ENCODE peak calls at places on chromosome 11, in five cellular contexts. One of them, this sample, is unnamed.

GRCh38 chr11:67453816-67454732 is 1.1 kb upstream of the CABP4 start:
- DNase-seq in A549: no peak
- DNase-seq in HepG2: no peak
- DNase-seq in SK-N-SH: no peak
- DNase-seq in WTC11: no peak
- DNase-seq in this sample: no peak

GRCh38 chr11:107988397-107989158 is 20.1 kb upstream of the CUL5 start:
- DNase-seq in A549: no peak
- DNase-seq in HepG2: no peak
- DNase-seq in SK-N-SH: no peak
- DNase-seq in WTC11: no peak
- DNase-seq in this sample: no peak

GRCh38 chr11:57476883-57477506 is 16.7 kb downstream of the RTN4RL2 start:
- DNase-seq in A549: peak; percentile 75
- DNase-seq in HepG2: no peak
- DNase-seq in SK-N-SH: no peak
- DNase-seq in WTC11: peak; percentile 55
- DNase-seq in this sample: peak; percentile 68

GRCh38 chr11:126992065-126992803 is 8.3 kb downstream of the KIRREL3 start:
- DNase-seq in A549: peak; percentile 71
- DNase-seq in HepG2: no peak
- DNase-seq in SK-N-SH: no peak
- DNase-seq in WTC11: no peak
- DNase-seq in this sample: no peak

GRCh38 chr11:86066033-86066432 is 2.9 kb downstream of the PICALM start:
- DNase-seq in A549: no peak
- DNase-seq in HepG2: no peak
- DNase-seq in SK-N-SH: no peak
- DNase-seq in WTC11: no peak
- DNase-seq in this sample: no peak

GRCh38 chr11:133476570-133477262 is 55.6 kb downstream of the OPCML start:
- DNase-seq in A549: no peak
- DNase-seq in HepG2: no peak
- DNase-seq in SK-N-SH: no peak
- DNase-seq in WTC11: peak; percentile 29
- DNase-seq in this sample: no peak

GRCh38 chr11:70915158-70915795 is 337.1 kb downstream of the SHANK2 start:
- DNase-seq in A549: no peak
- DNase-seq in HepG2: no peak
- DNase-seq in SK-N-SH: no peak
- DNase-seq in WTC11: no peak
- DNase-seq in this sample: no peak

GRCh38 chr11:83278351-83278750 is 7.8 kb downstream of the CCDC90B start:
- DNase-seq in A549: no peak
- DNase-seq in HepG2: no peak
- DNase-seq in SK-N-SH: no peak
- DNase-seq in WTC11: no peak
- DNase-seq in this sample: no peak

GRCh38 chr11:69310934-69311766 is 17.2 kb downstream of the MYEOV start:
- DNase-seq in A549: no peak
- DNase-seq in HepG2: no peak
- DNase-seq in SK-N-SH: no peak
- DNase-seq in WTC11: no peak
- DNase-seq in this sample: no peak

GRCh38 chr11:35852056-35852455 is 91.8 kb upstream of the LDLRAD3 start:
- DNase-seq in A549: no peak
- DNase-seq in HepG2: no peak
- DNase-seq in SK-N-SH: no peak
- DNase-seq in WTC11: no peak
- DNase-seq in this sample: no peak

GRCh38 chr11:75562836-75563484 is 907 bp downstream of the SERPINH1 start:
- DNase-seq in A549: no peak
- DNase-seq in HepG2: no peak
- DNase-seq in SK-N-SH: peak; percentile 64
- DNase-seq in WTC11: peak; percentile 83
- DNase-seq in this sample: no peak

GRCh38 chr11:83284501-83285051 is 1.6 kb downstream of the CCDC90B start:
- DNase-seq in A549: no peak
- DNase-seq in HepG2: peak; percentile 72
- DNase-seq in SK-N-SH: no peak
- DNase-seq in WTC11: no peak
- DNase-seq in this sample: no peak

GRCh38 chr11:72263363-72263762 is 19.4 kb upstream of the PHOX2A start:
- DNase-seq in A549: no peak
- DNase-seq in HepG2: no peak
- DNase-seq in SK-N-SH: no peak
- DNase-seq in WTC11: no peak
- DNase-seq in this sample: no peak

GRCh38 chr11:55707029-55707428 is 45.0 kb downstream of the OR4C6 start:
- DNase-seq in A549: peak; percentile 4
- DNase-seq in HepG2: peak; percentile 25
- DNase-seq in SK-N-SH: peak; percentile 16
- DNase-seq in WTC11: no peak
- DNase-seq in this sample: no peak

GRCh38 chr11:123472236-123472935 is 42.3 kb downstream of the GRAMD1B start:
- DNase-seq in A549: no peak
- DNase-seq in HepG2: no peak
- DNase-seq in SK-N-SH: no peak
- DNase-seq in WTC11: no peak
- DNase-seq in this sample: no peak

GRCh38 chr11:14954581-14954980 is 17.6 kb downstream of the CALCA start:
- DNase-seq in A549: no peak
- DNase-seq in HepG2: no peak
- DNase-seq in SK-N-SH: no peak
- DNase-seq in WTC11: no peak
- DNase-seq in this sample: no peak

GRCh38 chr11:68890490-68891231 is 13.0 kb downstream of the MRPL21 start:
- DNase-seq in A549: no peak
- DNase-seq in HepG2: no peak
- DNase-seq in SK-N-SH: peak; percentile 97
- DNase-seq in WTC11: no peak
- DNase-seq in this sample: no peak

GRCh38 chr11:45146072-45147016 is at the start of gene PRDM11:
- DNase-seq in A549: peak; percentile 80
- DNase-seq in HepG2: no peak
- DNase-seq in SK-N-SH: peak; percentile 90
- DNase-seq in WTC11: peak; percentile 34
- DNase-seq in this sample: peak; percentile 65

GRCh38 chr11:123145220-123145619 is 49.8 kb downstream of the CLMP start:
- DNase-seq in A549: peak; percentile 94
- DNase-seq in HepG2: peak; percentile 67
- DNase-seq in SK-N-SH: peak; percentile 66
- DNase-seq in WTC11: no peak
- DNase-seq in this sample: no peak

GRCh38 chr11:125091247-125091876 is 20.1 kb downstream of the TMEM218 start:
- DNase-seq in A549: peak; percentile 33
- DNase-seq in HepG2: peak; percentile 47
- DNase-seq in SK-N-SH: peak; percentile 90
- DNase-seq in WTC11: peak; percentile 58
- DNase-seq in this sample: peak; percentile 41

GRCh38 chr11:125214466-125215204 is 50.1 kb downstream of the PKNOX2 start:
- DNase-seq in A549: no peak
- DNase-seq in HepG2: no peak
- DNase-seq in SK-N-SH: no peak
- DNase-seq in WTC11: no peak
- DNase-seq in this sample: no peak

GRCh38 chr11:1205987-1206331 is 16.9 kb upstream of the MUC5B start:
- DNase-seq in A549: no peak
- DNase-seq in HepG2: no peak
- DNase-seq in SK-N-SH: peak; percentile 13
- DNase-seq in WTC11: peak; percentile 7
- DNase-seq in this sample: no peak
- TF ChIP-seq MAX in A549: no peak
- TF ChIP-seq MAX in HepG2: no peak
- TF ChIP-seq MAX in SK-N-SH: no peak
- TF ChIP-seq MAX in WTC11: no peak
- TF ChIP-seq MAX in this sample: no peak

GRCh38 chr11:73528013-73528412 is 69.9 kb downstream of the FAM168A start:
- DNase-seq in A549: no peak
- DNase-seq in HepG2: no peak
- DNase-seq in SK-N-SH: no peak
- DNase-seq in WTC11: no peak
- DNase-seq in this sample: no peak
- TF ChIP-seq MAX in A549: no peak
- TF ChIP-seq MAX in HepG2: no peak
- TF ChIP-seq MAX in SK-N-SH: no peak
- TF ChIP-seq MAX in WTC11: no peak
- TF ChIP-seq MAX in this sample: no peak

GRCh38 chr11:111801135-111801534 is 34.9 kb upstream of the PPP2R1B start:
- DNase-seq in A549: no peak
- DNase-seq in HepG2: no peak
- DNase-seq in SK-N-SH: no peak
- DNase-seq in WTC11: no peak
- DNase-seq in this sample: no peak
- TF ChIP-seq MAX in A549: no peak
- TF ChIP-seq MAX in HepG2: no peak
- TF ChIP-seq MAX in SK-N-SH: no peak
- TF ChIP-seq MAX in WTC11: no peak
- TF ChIP-seq MAX in this sample: no peak

DNA sequence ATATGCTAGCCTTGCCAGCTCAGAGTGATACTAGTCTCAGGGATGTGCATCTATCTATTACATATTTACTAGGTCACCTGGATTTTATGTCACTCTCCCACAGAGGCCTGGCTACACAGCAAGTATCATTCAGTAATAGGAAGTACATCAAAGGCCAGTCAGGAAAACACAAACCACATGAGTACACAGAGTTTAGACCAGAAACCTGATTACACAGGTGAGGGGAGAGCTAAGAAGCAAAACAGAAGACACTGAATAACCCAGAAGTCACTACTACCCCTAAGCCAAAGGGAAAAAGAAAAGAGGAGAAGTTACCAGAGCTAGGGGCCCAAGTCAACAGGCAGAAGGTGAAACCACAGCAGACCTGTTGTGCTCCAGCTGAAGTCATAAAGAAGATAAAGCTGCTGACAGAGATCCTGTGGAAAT is 13.3 kb downstream of the LPXN start:
- DNase-seq in A549: no peak
- DNase-seq in HepG2: peak; percentile 47
- DNase-seq in SK-N-SH: no peak
- DNase-seq in WTC11: no peak
- DNase-seq in this sample: no peak
- TF ChIP-seq MAX in A549: no peak
- TF ChIP-seq MAX in HepG2: no peak
- TF ChIP-seq MAX in SK-N-SH: no peak
- TF ChIP-seq MAX in WTC11: no peak
- TF ChIP-seq MAX in this sample: no peak

GRCh38 chr11:121328967-121329653 is 36.5 kb downstream of the SC5D start:
- DNase-seq in A549: no peak
- DNase-seq in HepG2: no peak
- DNase-seq in SK-N-SH: no peak
- DNase-seq in WTC11: no peak
- DNase-seq in this sample: no peak

GRCh38 chr11:121326230-121326629 is 33.7 kb downstream of the SC5D start:
- DNase-seq in A549: no peak
- DNase-seq in HepG2: no peak
- DNase-seq in SK-N-SH: no peak
- DNase-seq in WTC11: no peak
- DNase-seq in this sample: no peak

GRCh38 chr11:121330614-121331435 is 38.3 kb downstream of the SC5D start:
- DNase-seq in A549: no peak
- DNase-seq in HepG2: no peak
- DNase-seq in SK-N-SH: no peak
- DNase-seq in WTC11: no peak
- DNase-seq in this sample: no peak

GRCh38 chr11:121329786-121330395 is 37.3 kb downstream of the SC5D start:
- DNase-seq in A549: no peak
- DNase-seq in HepG2: peak; percentile 30
- DNase-seq in SK-N-SH: no peak
- DNase-seq in WTC11: no peak
- DNase-seq in this sample: no peak

GRCh38 chr11:121328213-121328966 is 35.8 kb downstream of the SC5D start:
- DNase-seq in A549: no peak
- DNase-seq in HepG2: no peak
- DNase-seq in SK-N-SH: no peak
- DNase-seq in WTC11: no peak
- DNase-seq in this sample: no peak
- TF ChIP-seq MAX in A549: no peak
- TF ChIP-seq MAX in HepG2: no peak
- TF ChIP-seq MAX in SK-N-SH: no peak
- TF ChIP-seq MAX in WTC11: no peak
- TF ChIP-seq MAX in this sample: no peak

GRCh38 chr11:486189-486588 is 20.9 kb downstream of the RNH1 start:
- DNase-seq in A549: no peak
- DNase-seq in HepG2: no peak
- DNase-seq in SK-N-SH: no peak
- DNase-seq in WTC11: no peak
- DNase-seq in this sample: no peak
- TF ChIP-seq MAX in A549: no peak
- TF ChIP-seq MAX in HepG2: no peak
- TF ChIP-seq MAX in SK-N-SH: no peak
- TF ChIP-seq MAX in WTC11: no peak
- TF ChIP-seq MAX in this sample: no peak

GRCh38 chr11:97739892-97740782 is 1280.6 kb upstream of the CNTN5 start:
- DNase-seq in A549: no peak
- DNase-seq in HepG2: peak; percentile 13
- DNase-seq in SK-N-SH: peak; percentile 32
- DNase-seq in WTC11: no peak
- DNase-seq in this sample: no peak

GRCh38 chr11:97740783-97741151 is 1280.0 kb upstream of the CNTN5 start:
- DNase-seq in A549: no peak
- DNase-seq in HepG2: no peak
- DNase-seq in SK-N-SH: peak; percentile 14
- DNase-seq in WTC11: no peak
- DNase-seq in this sample: no peak

GRCh38 chr11:97742717-97743116 is 1278.0 kb upstream of the CNTN5 start:
- DNase-seq in A549: no peak
- DNase-seq in HepG2: no peak
- DNase-seq in SK-N-SH: no peak
- DNase-seq in WTC11: no peak
- DNase-seq in this sample: no peak

GRCh38 chr11:97745515-97746050 is 1275.2 kb upstream of the CNTN5 start:
- DNase-seq in A549: no peak
- DNase-seq in HepG2: no peak
- DNase-seq in SK-N-SH: no peak
- DNase-seq in WTC11: no peak
- DNase-seq in this sample: no peak

GRCh38 chr11:97743205-97743742 is 1277.5 kb upstream of the CNTN5 start:
- DNase-seq in A549: no peak
- DNase-seq in HepG2: no peak
- DNase-seq in SK-N-SH: no peak
- DNase-seq in WTC11: no peak
- DNase-seq in this sample: no peak
- TF ChIP-seq MAX in A549: no peak
- TF ChIP-seq MAX in HepG2: no peak
- TF ChIP-seq MAX in SK-N-SH: no peak
- TF ChIP-seq MAX in WTC11: no peak
- TF ChIP-seq MAX in this sample: no peak

DNA sequence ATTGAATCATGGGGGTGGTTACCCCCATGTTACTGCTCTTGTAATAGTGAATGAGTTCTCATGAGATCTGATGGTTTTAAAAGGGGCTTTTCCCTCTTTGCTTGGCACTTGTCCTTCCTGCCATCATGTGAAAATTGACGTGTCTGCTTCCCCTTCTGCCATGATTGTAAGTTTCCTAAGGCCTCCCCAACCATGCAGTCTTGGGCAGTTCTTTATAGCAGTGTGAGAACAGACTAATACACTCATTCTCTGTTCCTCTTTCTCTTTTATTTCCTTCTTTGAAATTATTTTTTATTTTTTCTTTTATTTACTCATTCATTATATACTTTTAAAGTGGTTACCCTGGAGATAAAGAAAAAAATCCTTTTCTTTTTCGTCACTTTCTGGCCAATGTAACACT is 239.4 kb downstream of the CSNK2A3 start:
- DNase-seq in A549: no peak
- DNase-seq in HepG2: no peak
- DNase-seq in SK-N-SH: no peak
- DNase-seq in WTC11: no peak
- DNase-seq in this sample: no peak
- TF ChIP-seq MAX in A549: no peak
- TF ChIP-seq MAX in HepG2: no peak
- TF ChIP-seq MAX in SK-N-SH: no peak
- TF ChIP-seq MAX in WTC11: no peak
- TF ChIP-seq MAX in this sample: no peak